ENCODE peak calls at places on chromosomes 12 and 14, in four cellular contexts. P, C, L and S are unnamed samples.

GRCh38 chr12:121581681-121582439 is 1.0 kb upstream of the KDM2B start:
- DNase-seq in P (no peak), C (peak), L (no peak), S (no peak)

GRCh38 chr14:85443001-85443400 is 86.9 kb upstream of the FLRT2 start:
- DNase-seq in P (no peak), C (no peak), L (no peak), S (no peak)

GRCh38 chr12:3428631-3429030 is 62.4 kb upstream of the PRMT8 start:
- DNase-seq in P (no peak), C (no peak), L (no peak), S (no peak)

GRCh38 chr14:63852817-63853730 is at the start of gene SYNE2:
- DNase-seq in P (no peak), C (peak), L (peak), S (no peak)

GRCh38 chr14:95440951-95441350 is 75.5 kb downstream of the SYNE3 start:
- DNase-seq in P (no peak), C (peak), L (no peak), S (no peak)

GRCh38 chr14:102058146-102058545 is 28.7 kb downstream of the HSP90AA1 start:
- DNase-seq in P (no peak), C (no peak), L (no peak), S (no peak)

GRCh38 chr12:20696181-20696580 is 1.0 kb downstream of the SLCO1C1 start:
- DNase-seq in P (no peak), C (no peak), L (no peak), S (no peak)

GRCh38 chr14:52473557-52473956 is 78.7 kb downstream of the TXNDC16 start:
- DNase-seq in P (peak), C (no peak), L (peak), S (no peak)

GRCh38 chr12:10735428-10735827 is 12.3 kb upstream of the YBX3 start:
- DNase-seq in P (no peak), C (no peak), L (no peak), S (no peak)

GRCh38 chr12:19778111-19778688 is 338.9 kb downstream of the AEBP2 start:
- DNase-seq in P (no peak), C (no peak), L (no peak), S (no peak)